ENCODE peak calls at places on chromosomes 4 and X, in seven cellular contexts. G is WTC11, D is T-helper 2 cell, W is GM19239, Z is anterior cingulate cortex, J is iPS-NIHi11, I is cardiac fibroblast. K is an unnamed sample.
A peak's percentile ranks its signal among the peaks of the same experiment; 100 is the strongest.

GRCh38 chr4:47528651-47529050 is 43.6 kb downstream of the ATP10D start:
- DNase-seq in W (no peak), Z (no peak), J (no peak), D (no peak), G (no peak), I (peak; percentile 74), K (no peak)

GRCh38 chr4:69642961-69643360 is 3.5 kb upstream of the UGT2A2 start:
- DNase-seq in G (no peak), D (no peak), W (no peak), I (no peak), Z (no peak), J (no peak), K (no peak)

GRCh38 chrX:152806035-152806434 is 24.5 kb downstream of the CETN2 start:
- DNase-seq in D (no peak), Z (no peak), W (no peak), I (no peak), G (no peak), J (no peak), K (no peak)

GRCh38 chr4:76308548-76308947 is 2.0 kb downstream of the STBD1 start:
- DNase-seq in I (peak; percentile 33), D (no peak), W (no peak), J (no peak), G (no peak), Z (no peak), K (no peak)

GRCh38 chr4:8913858-8914460 is 42.3 kb upstream of the HMX1 start:
- DNase-seq in D (no peak), W (no peak), I (no peak), Z (no peak), G (no peak), J (peak; percentile 3), K (no peak)

GRCh38 chr4:88017516-88018302 is 10.3 kb downstream of the PKD2 start:
- DNase-seq in J (no peak), W (no peak), D (no peak), I (peak; percentile 97), G (no peak), Z (no peak), K (no peak)

GRCh38 chr4:87038837-87039715 is 104.3 kb downstream of the AFF1 start:
- DNase-seq in W (no peak), J (peak; percentile 64), Z (peak; percentile 61), I (peak; percentile 83), G (peak; percentile 52), D (no peak), K (peak; percentile 82)

GRCh38 chrX:151151668-151152267 is 24.6 kb upstream of the GPR50 start:
- DNase-seq in Z (no peak), D (no peak), W (peak; percentile 24), J (peak; percentile 43), G (peak; percentile 10), I (peak; percentile 66), K (peak; percentile 68)

GRCh38 chr4:15563871-15564270 is 91.3 kb downstream of the FBXL5 start:
- DNase-seq in W (no peak), I (no peak), G (no peak), D (no peak), Z (no peak), J (peak; percentile 11), K (no peak)

GRCh38 chr4:112410364-112410763 is 105.6 kb downstream of the NEUROG2 start:
- DNase-seq in D (no peak), J (no peak), Z (no peak), G (no peak), W (no peak), I (no peak), K (no peak)

GRCh38 chr4:25060586-25061340 is 30.0 kb upstream of the LGI2 start:
- DNase-seq in J (no peak), W (no peak), I (peak; percentile 48), D (no peak), Z (no peak), G (no peak), K (no peak)

GRCh38 chr4:48815483-48815882 is 15.4 kb upstream of the OCIAD1 start:
- DNase-seq in Z (no peak), J (no peak), I (no peak), D (no peak), G (no peak), W (no peak), K (no peak)

GRCh38 chr4:62917649-62918048 is 1491.6 kb downstream of the TECRL start:
- DNase-seq in Z (no peak), D (no peak), J (no peak), G (no peak), I (no peak), W (no peak), K (no peak)